ENCODE peak calls at places on chromosomes 2 and 18, in ten cellular contexts. One of them, this sample, is unnamed.
A peak's percentile ranks its signal among the peaks of the same experiment; 100 is the strongest.

GRCh38 chr18:78619854-78620253 is 359.8 kb upstream of the SALL3 start:
- DNase-seq in skeletal muscle cell: no peak
- DNase-seq in fibroblast of the aortic adventitia: no peak
- DNase-seq in NCI-H774: no peak
- DNase-seq in astrocyte of the hippocampus: no peak
- DNase-seq in HFF-Myc: no peak
- DNase-seq in germinal center: no peak
- DNase-seq in iPS DF 19.7: no peak
- DNase-seq in MCF 10A: no peak
- DNase-seq in globus pallidus: no peak
- DNase-seq in this sample: no peak

GRCh38 chr2:240259201-240259923 is 118.9 kb upstream of the OTOS start:
- DNase-seq in skeletal muscle cell: no peak
- DNase-seq in fibroblast of the aortic adventitia: peak; percentile 35
- DNase-seq in NCI-H774: no peak
- DNase-seq in astrocyte of the hippocampus: no peak
- DNase-seq in HFF-Myc: no peak
- DNase-seq in germinal center: no peak
- DNase-seq in iPS DF 19.7: no peak
- DNase-seq in MCF 10A: no peak
- DNase-seq in globus pallidus: no peak
- DNase-seq in this sample: no peak

GRCh38 chr2:10635430-10635829 is 54.3 kb downstream of the NOL10 start:
- DNase-seq in skeletal muscle cell: no peak
- DNase-seq in fibroblast of the aortic adventitia: no peak
- DNase-seq in NCI-H774: no peak
- DNase-seq in astrocyte of the hippocampus: no peak
- DNase-seq in HFF-Myc: no peak
- DNase-seq in germinal center: no peak
- DNase-seq in iPS DF 19.7: no peak
- DNase-seq in MCF 10A: no peak
- DNase-seq in globus pallidus: no peak
- DNase-seq in this sample: no peak

GRCh38 chr2:238513346-238513745 is 86.6 kb downstream of the ASB1 start:
- DNase-seq in skeletal muscle cell: no peak
- DNase-seq in fibroblast of the aortic adventitia: peak; percentile 64
- DNase-seq in NCI-H774: peak; percentile 33
- DNase-seq in astrocyte of the hippocampus: peak; percentile 56
- DNase-seq in HFF-Myc: peak; percentile 46
- DNase-seq in germinal center: peak; percentile 62
- DNase-seq in iPS DF 19.7: peak; percentile 15
- DNase-seq in MCF 10A: peak; percentile 79
- DNase-seq in globus pallidus: no peak
- DNase-seq in this sample: no peak

GRCh38 chr18:49728542-49728941 is 84.8 kb downstream of the ACAA2 start:
- DNase-seq in skeletal muscle cell: no peak
- DNase-seq in fibroblast of the aortic adventitia: peak; percentile 40
- DNase-seq in NCI-H774: peak; percentile 36
- DNase-seq in astrocyte of the hippocampus: peak; percentile 39
- DNase-seq in HFF-Myc: no peak
- DNase-seq in germinal center: peak; percentile 25
- DNase-seq in iPS DF 19.7: no peak
- DNase-seq in MCF 10A: peak; percentile 74
- DNase-seq in globus pallidus: no peak
- DNase-seq in this sample: peak; percentile 61

GRCh38 chr2:200861617-200862016 is 2.8 kb downstream of the CLK1 start:
- DNase-seq in skeletal muscle cell: no peak
- DNase-seq in fibroblast of the aortic adventitia: no peak
- DNase-seq in NCI-H774: no peak
- DNase-seq in astrocyte of the hippocampus: no peak
- DNase-seq in HFF-Myc: no peak
- DNase-seq in germinal center: no peak
- DNase-seq in iPS DF 19.7: no peak
- DNase-seq in MCF 10A: no peak
- DNase-seq in globus pallidus: peak; percentile 20
- DNase-seq in this sample: no peak

GRCh38 chr2:109062558-109063325 is 66.3 kb upstream of the SH3RF3 start:
- DNase-seq in skeletal muscle cell: no peak
- DNase-seq in fibroblast of the aortic adventitia: no peak
- DNase-seq in NCI-H774: no peak
- DNase-seq in astrocyte of the hippocampus: no peak
- DNase-seq in HFF-Myc: no peak
- DNase-seq in germinal center: no peak
- DNase-seq in iPS DF 19.7: no peak
- DNase-seq in MCF 10A: no peak
- DNase-seq in globus pallidus: no peak
- DNase-seq in this sample: no peak

GRCh38 chr2:126657636-126658315 is 1.8 kb downstream of the GYPC start:
- DNase-seq in skeletal muscle cell: peak; percentile 99
- DNase-seq in fibroblast of the aortic adventitia: peak; percentile 99
- DNase-seq in NCI-H774: no peak
- DNase-seq in astrocyte of the hippocampus: peak; percentile 86
- DNase-seq in HFF-Myc: peak; percentile 97
- DNase-seq in germinal center: peak; percentile 55
- DNase-seq in iPS DF 19.7: no peak
- DNase-seq in MCF 10A: peak; percentile 98
- DNase-seq in globus pallidus: no peak
- DNase-seq in this sample: no peak

GRCh38 chr2:227033471-227034148 is 130.4 kb downstream of the COL4A4 start:
- DNase-seq in skeletal muscle cell: no peak
- DNase-seq in fibroblast of the aortic adventitia: peak; percentile 81
- DNase-seq in NCI-H774: peak; percentile 9
- DNase-seq in astrocyte of the hippocampus: peak; percentile 28
- DNase-seq in HFF-Myc: peak; percentile 17
- DNase-seq in germinal center: peak; percentile 50
- DNase-seq in iPS DF 19.7: peak; percentile 23
- DNase-seq in MCF 10A: peak; percentile 22
- DNase-seq in globus pallidus: no peak
- DNase-seq in this sample: peak; percentile 70

GRCh38 chr2:189836644-189837043 is 52.4 kb downstream of the PMS1 start:
- DNase-seq in skeletal muscle cell: peak; percentile 78
- DNase-seq in fibroblast of the aortic adventitia: peak; percentile 93
- DNase-seq in NCI-H774: peak; percentile 11
- DNase-seq in astrocyte of the hippocampus: peak; percentile 31
- DNase-seq in HFF-Myc: peak; percentile 40
- DNase-seq in germinal center: no peak
- DNase-seq in iPS DF 19.7: no peak
- DNase-seq in MCF 10A: peak; percentile 77
- DNase-seq in globus pallidus: no peak
- DNase-seq in this sample: no peak

GRCh38 chr2:18510775-18511174 is 49.7 kb downstream of the RDH14 start:
- DNase-seq in skeletal muscle cell: no peak
- DNase-seq in fibroblast of the aortic adventitia: no peak
- DNase-seq in NCI-H774: no peak
- DNase-seq in astrocyte of the hippocampus: no peak
- DNase-seq in HFF-Myc: no peak
- DNase-seq in germinal center: no peak
- DNase-seq in iPS DF 19.7: no peak
- DNase-seq in MCF 10A: no peak
- DNase-seq in globus pallidus: no peak
- DNase-seq in this sample: no peak

GRCh38 chr2:85799215-85799956 is 45.6 kb downstream of the ATOH8 start:
- DNase-seq in skeletal muscle cell: no peak
- DNase-seq in fibroblast of the aortic adventitia: no peak
- DNase-seq in NCI-H774: no peak
- DNase-seq in astrocyte of the hippocampus: no peak
- DNase-seq in HFF-Myc: no peak
- DNase-seq in germinal center: no peak
- DNase-seq in iPS DF 19.7: no peak
- DNase-seq in MCF 10A: peak; percentile 74
- DNase-seq in globus pallidus: no peak
- DNase-seq in this sample: no peak

GRCh38 chr2:233297076-233297475 is 10.5 kb upstream of the SAG start:
- DNase-seq in skeletal muscle cell: no peak
- DNase-seq in fibroblast of the aortic adventitia: no peak
- DNase-seq in NCI-H774: no peak
- DNase-seq in astrocyte of the hippocampus: no peak
- DNase-seq in HFF-Myc: no peak
- DNase-seq in germinal center: no peak
- DNase-seq in iPS DF 19.7: no peak
- DNase-seq in MCF 10A: no peak
- DNase-seq in globus pallidus: no peak
- DNase-seq in this sample: no peak

GRCh38 chr18:30945769-30946168 is 96.8 kb downstream of the DSC3 start:
- DNase-seq in skeletal muscle cell: no peak
- DNase-seq in fibroblast of the aortic adventitia: no peak
- DNase-seq in NCI-H774: no peak
- DNase-seq in astrocyte of the hippocampus: peak; percentile 92
- DNase-seq in HFF-Myc: no peak
- DNase-seq in germinal center: no peak
- DNase-seq in iPS DF 19.7: no peak
- DNase-seq in MCF 10A: no peak
- DNase-seq in globus pallidus: no peak
- DNase-seq in this sample: no peak

GRCh38 chr2:111226797-111227700 is 106.3 kb downstream of the BCL2L11 start:
- DNase-seq in skeletal muscle cell: peak; percentile 26
- DNase-seq in fibroblast of the aortic adventitia: peak; percentile 63
- DNase-seq in NCI-H774: no peak
- DNase-seq in astrocyte of the hippocampus: peak; percentile 58
- DNase-seq in HFF-Myc: peak; percentile 9
- DNase-seq in germinal center: no peak
- DNase-seq in iPS DF 19.7: no peak
- DNase-seq in MCF 10A: peak; percentile 45
- DNase-seq in globus pallidus: no peak
- DNase-seq in this sample: no peak

GRCh38 chr2:6924918-6925194 is 7.6 kb downstream of the RNF144A start:
- DNase-seq in skeletal muscle cell: no peak
- DNase-seq in fibroblast of the aortic adventitia: no peak
- DNase-seq in NCI-H774: no peak
- DNase-seq in astrocyte of the hippocampus: no peak
- DNase-seq in HFF-Myc: no peak
- DNase-seq in germinal center: no peak
- DNase-seq in iPS DF 19.7: no peak
- DNase-seq in MCF 10A: no peak
- DNase-seq in globus pallidus: no peak
- DNase-seq in this sample: no peak

GRCh38 chr2:54704688-54705605 is 18.5 kb upstream of the EML6 start:
- DNase-seq in skeletal muscle cell: no peak
- DNase-seq in fibroblast of the aortic adventitia: peak; percentile 88
- DNase-seq in NCI-H774: peak; percentile 15
- DNase-seq in astrocyte of the hippocampus: peak; percentile 80
- DNase-seq in HFF-Myc: peak; percentile 31
- DNase-seq in germinal center: peak; percentile 13
- DNase-seq in iPS DF 19.7: no peak
- DNase-seq in MCF 10A: peak; percentile 77
- DNase-seq in globus pallidus: peak; percentile 77
- DNase-seq in this sample: no peak

GRCh38 chr2:64945973-64946736 is 43.0 kb upstream of the SLC1A4 start:
- DNase-seq in skeletal muscle cell: no peak
- DNase-seq in fibroblast of the aortic adventitia: no peak
- DNase-seq in NCI-H774: no peak
- DNase-seq in astrocyte of the hippocampus: no peak
- DNase-seq in HFF-Myc: peak; percentile 14
- DNase-seq in germinal center: peak; percentile 65
- DNase-seq in iPS DF 19.7: no peak
- DNase-seq in MCF 10A: no peak
- DNase-seq in globus pallidus: no peak
- DNase-seq in this sample: no peak

GRCh38 chr2:39679805-39680204 is 14.1 kb downstream of the TMEM178A start:
- DNase-seq in skeletal muscle cell: no peak
- DNase-seq in fibroblast of the aortic adventitia: no peak
- DNase-seq in NCI-H774: no peak
- DNase-seq in astrocyte of the hippocampus: no peak
- DNase-seq in HFF-Myc: no peak
- DNase-seq in germinal center: no peak
- DNase-seq in iPS DF 19.7: no peak
- DNase-seq in MCF 10A: no peak
- DNase-seq in globus pallidus: no peak
- DNase-seq in this sample: no peak

GRCh38 chr2:217732995-217733394 is 269.8 kb downstream of the TNS1 start:
- DNase-seq in skeletal muscle cell: no peak
- DNase-seq in fibroblast of the aortic adventitia: peak; percentile 37
- DNase-seq in NCI-H774: no peak
- DNase-seq in astrocyte of the hippocampus: no peak
- DNase-seq in HFF-Myc: no peak
- DNase-seq in germinal center: no peak
- DNase-seq in iPS DF 19.7: no peak
- DNase-seq in MCF 10A: no peak
- DNase-seq in globus pallidus: no peak
- DNase-seq in this sample: no peak

GRCh38 chr2:154706660-154707059 is 8.2 kb downstream of the KCNJ3 start:
- DNase-seq in skeletal muscle cell: no peak
- DNase-seq in fibroblast of the aortic adventitia: no peak
- DNase-seq in NCI-H774: no peak
- DNase-seq in astrocyte of the hippocampus: no peak
- DNase-seq in HFF-Myc: no peak
- DNase-seq in germinal center: no peak
- DNase-seq in iPS DF 19.7: no peak
- DNase-seq in MCF 10A: no peak
- DNase-seq in globus pallidus: no peak
- DNase-seq in this sample: no peak

GRCh38 chr2:98505311-98505808 is 60.7 kb downstream of the INPP4A start:
- DNase-seq in skeletal muscle cell: no peak
- DNase-seq in fibroblast of the aortic adventitia: no peak
- DNase-seq in NCI-H774: no peak
- DNase-seq in astrocyte of the hippocampus: no peak
- DNase-seq in HFF-Myc: no peak
- DNase-seq in germinal center: no peak
- DNase-seq in iPS DF 19.7: no peak
- DNase-seq in MCF 10A: no peak
- DNase-seq in globus pallidus: no peak
- DNase-seq in this sample: no peak

GRCh38 chr2:241270531-241270930 is 44.9 kb downstream of the HDLBP start:
- DNase-seq in skeletal muscle cell: no peak
- DNase-seq in fibroblast of the aortic adventitia: peak; percentile 26
- DNase-seq in NCI-H774: no peak
- DNase-seq in astrocyte of the hippocampus: no peak
- DNase-seq in HFF-Myc: no peak
- DNase-seq in germinal center: no peak
- DNase-seq in iPS DF 19.7: no peak
- DNase-seq in MCF 10A: no peak
- DNase-seq in globus pallidus: no peak
- DNase-seq in this sample: no peak

This sample was measured in iPS DF 6.9.